ENCODE peak calls at places on chromosomes 7 and 10, in eight cellular contexts. L is colonic mucosa; S is A549; I is fibroblast of lung; Q is PC-3; N is CD8-positive, alpha-beta T cell; T is right cardiac atrium; D is lung. C is an unnamed sample.
A peak's percentile ranks its signal among the peaks of the same experiment; 100 is the strongest.

GRCh38 chr10:131435232-131435631 is 123.7 kb upstream of the TCERG1L start:
- DNase-seq in D (no peak), L (no peak), I (no peak), S (no peak), Q (no peak), N (no peak), T (no peak), C (no peak)

GRCh38 chr7:106448992-106449859 is 164.4 kb upstream of the NAMPT start:
- DNase-seq in I (no peak), N (no peak), Q (no peak), T (no peak), L (no peak), D (no peak), S (peak; percentile 91), C (no peak)

GRCh38 chr10:81884856-81885255 is 9.9 kb downstream of the NRG3 start:
- DNase-seq in L (no peak), I (no peak), D (no peak), T (no peak), S (no peak), N (no peak), Q (no peak), C (no peak)

GRCh38 chr7:80412842-80413241 is 99.0 kb downstream of the GNAT3 start:
- DNase-seq in I (peak; percentile 42), T (no peak), L (no peak), Q (peak; percentile 70), S (no peak), N (no peak), D (no peak), C (no peak)

GRCh38 chr7:81810448-81811155 is 40.8 kb upstream of the HGF start:
- DNase-seq in N (no peak), D (no peak), Q (no peak), S (no peak), T (no peak), L (no peak), I (no peak), C (no peak)

GRCh38 chr10:63200416-63200815 is 67.3 kb downstream of the NRBF2 start:
- DNase-seq in L (no peak), N (no peak), D (no peak), T (no peak), Q (no peak), I (no peak), S (no peak), C (no peak)

GRCh38 chr7:14047709-14048399 is 58.4 kb upstream of the ETV1 start:
- DNase-seq in N (no peak), D (no peak), S (no peak), I (no peak), T (no peak), L (no peak), Q (no peak), C (no peak)

GRCh38 chr10:79384773-79385391 is 37.6 kb downstream of the PPIF start:
- DNase-seq in N (no peak), I (no peak), L (peak; percentile 12), Q (no peak), T (no peak), S (no peak), D (peak; percentile 23), C (no peak)

GRCh38 chr10:10996966-10997620 is 20.6 kb upstream of the CELF2 start:
- DNase-seq in D (no peak), L (no peak), T (no peak), Q (no peak), S (no peak), N (no peak), I (no peak), C (no peak)

GRCh38 chr10:101166430-101166829 is 35.3 kb downstream of the TLX1 start:
- DNase-seq in T (no peak), Q (peak; percentile 44), I (no peak), S (no peak), D (no peak), L (no peak), N (no peak), C (no peak)

GRCh38 chr7:105674200-105675030 is 93.1 kb upstream of the EFCAB10 start:
- DNase-seq in S (no peak), T (no peak), N (no peak), I (no peak), L (no peak), D (no peak), Q (no peak), C (no peak)

GRCh38 chr10:102837230-102837721 is at the start of gene CYP17A1:
- DNase-seq in L (no peak), N (no peak), T (peak; percentile 50), D (peak; percentile 56), S (no peak), I (no peak), Q (no peak), C (no peak)

GRCh38 chr7:107232568-107233090 is 63.8 kb downstream of the HBP1 start:
- DNase-seq in S (no peak), I (peak; percentile 52), N (no peak), Q (peak; percentile 50), T (no peak), L (no peak), D (no peak), C (no peak)

GRCh38 chr10:53111529-53111928 is 338.9 kb upstream of the MBL2 start:
- DNase-seq in N (no peak), I (no peak), L (no peak), Q (peak; percentile 68), T (no peak), D (no peak), S (no peak), C (no peak)

DNA sequence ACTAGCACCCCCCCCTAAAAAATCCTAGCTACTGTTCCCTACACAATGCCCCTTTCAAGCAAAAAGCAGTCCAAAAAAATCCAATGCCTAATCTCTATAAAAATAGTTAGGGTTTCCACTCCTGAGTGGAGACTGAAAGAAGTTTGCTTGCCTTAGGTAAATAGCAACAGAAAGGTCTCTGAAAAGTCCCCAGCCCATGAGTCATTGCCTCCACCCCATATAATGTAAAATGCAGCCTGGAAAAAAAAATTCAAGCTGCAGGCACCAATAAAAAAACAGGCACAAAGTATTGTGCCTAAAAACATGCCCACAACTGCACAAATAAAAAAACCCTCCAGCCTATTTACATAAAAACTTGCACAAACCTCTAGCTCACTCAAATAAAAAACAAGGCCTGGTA is 47.5 kb downstream of the ZNF680 start:
- DNase-seq in T (no peak), I (no peak), D (no peak), L (no peak), S (no peak), N (no peak), Q (peak; percentile 8), C (no peak)
- H3K9me3 ChIP-seq in T (no peaks in the 10 kb centered on the region), I (no peaks in the 10 kb centered on the region), D (peaks cover 8% of the 10 kb centered on the region), L (peaks cover 8% of the 10 kb centered on the region), S (peaks cover 70% of the 10 kb centered on the region), N (peaks cover 23% of the 10 kb centered on the region), Q (peaks cover 41% of the 10 kb centered on the region), C (peaks cover 25% of the 10 kb centered on the region)

GRCh38 chr7:101843293-101844271 is 26.2 kb downstream of the CUX1 start:
- DNase-seq in T (no peak), N (no peak), D (no peak), S (no peak), I (no peak), Q (no peak), L (no peak), C (no peak)

GRCh38 chr7:101853684-101854083 is 36.3 kb downstream of the CUX1 start:
- DNase-seq in Q (no peak), I (no peak), L (no peak), T (no peak), S (no peak), N (no peak), D (no peak), C (no peak)

GRCh38 chr7:101846006-101846405 is 28.6 kb downstream of the CUX1 start:
- DNase-seq in I (no peak), L (no peak), D (no peak), Q (peak; percentile 37), S (no peak), T (no peak), N (no peak), C (no peak)

GRCh38 chr7:101846800-101847538 is 29.5 kb downstream of the CUX1 start:
- DNase-seq in L (no peak), D (no peak), T (no peak), I (no peak), N (no peak), Q (no peak), S (no peak), C (no peak)

DNA sequence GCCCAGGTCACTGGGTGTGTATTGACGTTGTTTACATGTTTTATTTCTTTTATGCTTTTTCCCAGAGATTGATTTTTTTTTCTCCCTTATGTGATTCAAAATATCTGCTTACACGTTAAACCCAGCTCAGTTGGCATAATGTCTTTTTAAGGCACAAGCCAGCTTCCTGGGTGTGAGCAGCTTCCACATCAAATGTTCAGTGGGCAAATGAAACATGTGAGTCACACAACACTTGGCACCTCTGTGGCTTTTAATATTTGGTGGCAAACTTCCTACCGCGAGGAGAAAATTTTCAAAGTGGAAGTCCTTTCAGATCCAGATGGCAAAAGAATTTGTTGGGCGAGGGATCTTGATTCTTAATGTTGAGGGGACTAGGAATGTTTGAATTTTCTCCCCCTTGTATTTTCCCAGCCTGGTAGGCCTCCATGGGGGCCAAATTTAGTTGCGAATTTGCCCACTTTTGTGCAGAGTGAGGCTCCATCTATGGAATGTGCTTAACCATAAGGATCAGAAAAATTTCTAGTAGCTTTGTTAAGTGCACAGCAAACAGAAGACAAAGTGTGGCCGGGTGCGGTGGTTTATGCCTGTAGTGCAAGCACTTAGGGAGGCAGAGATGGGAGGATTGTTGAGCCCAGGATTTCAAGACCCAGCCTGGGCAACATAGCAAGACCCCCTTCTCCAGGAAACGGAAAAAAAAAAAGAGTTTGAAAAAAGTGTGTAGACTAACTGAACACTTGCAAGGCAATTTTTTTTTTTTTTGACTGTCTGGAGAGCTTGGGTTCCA is 30.9 kb downstream of the CUX1 start:
- DNase-seq in N (no peak), S (no peak), Q (peak; percentile 43), D (peak; percentile 64), I (no peak), T (no peak), L (no peak), C (no peak)
- H3K9me3 ChIP-seq in N (peaks cover 4% of the 10 kb centered on the region), S (peaks cover 46% of the 10 kb centered on the region), Q (no peaks in the 10 kb centered on the region), D (peaks cover 3% of the 10 kb centered on the region), I (no peaks in the 10 kb centered on the region), T (no peaks in the 10 kb centered on the region), L (peaks cover 5% of the 10 kb centered on the region), C (peaks cover 7% of the 10 kb centered on the region)

GRCh38 chr10:43619368-43619767 is 13.1 kb downstream of the ZNF485 start:
- DNase-seq in N (no peak), D (no peak), I (no peak), S (no peak), L (no peak), T (no peak), Q (no peak), C (no peak)
- H3K9me3 ChIP-seq in N (peaks cover 15% of the 10 kb centered on the region), D (peaks cover 14% of the 10 kb centered on the region), I (no peaks in the 10 kb centered on the region), S (peaks cover 80% of the 10 kb centered on the region), L (no peaks in the 10 kb centered on the region), T (peaks cover 7% of the 10 kb centered on the region), Q (peaks cover 50% of the 10 kb centered on the region), C (peaks cover 14% of the 10 kb centered on the region)

DNA sequence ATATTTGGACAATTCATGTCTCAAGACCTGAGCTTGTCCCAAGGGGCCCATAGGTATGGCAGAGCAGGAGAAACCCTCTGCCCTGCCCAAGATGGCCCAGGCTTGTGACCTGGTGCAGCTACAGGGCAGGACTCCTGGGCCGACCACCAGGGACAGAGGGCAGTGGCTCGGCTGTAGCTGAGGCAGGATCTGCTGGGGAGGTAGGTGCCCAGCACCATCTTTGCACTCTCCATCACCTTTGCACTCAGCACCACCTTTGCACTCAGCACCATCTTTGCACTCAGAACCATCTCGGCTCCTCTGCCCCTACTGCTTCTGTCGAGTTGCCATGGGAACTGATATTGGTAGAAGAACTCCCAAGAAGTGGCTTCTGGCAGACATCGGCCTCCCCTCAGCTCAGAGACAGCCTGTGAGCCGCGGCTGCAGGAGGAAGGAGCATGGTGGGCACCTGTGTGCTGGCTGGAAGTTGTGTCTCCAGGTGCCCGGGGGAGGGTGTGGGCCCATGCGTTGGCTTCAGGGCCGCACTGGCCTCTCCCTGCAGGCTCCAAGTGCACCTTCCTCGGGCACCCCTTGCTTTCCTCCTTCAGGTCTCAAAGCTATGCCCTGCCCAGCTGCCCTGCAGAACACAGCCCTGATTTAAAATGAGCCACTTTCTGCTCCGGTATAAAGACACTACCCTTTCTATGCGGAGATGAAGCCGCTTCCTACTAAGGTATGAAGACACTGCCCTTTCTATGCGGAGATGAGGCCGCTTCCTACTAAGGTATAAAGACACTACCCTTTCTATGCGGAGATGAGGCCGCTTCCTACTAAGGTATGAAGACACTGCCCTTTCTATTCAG is 514.5 kb downstream of the PTPRN2 start:
- DNase-seq in T (no peak), Q (no peak), I (no peak), L (no peak), S (no peak), N (no peak), D (no peak), C (no peak)
- H3K9me3 ChIP-seq in T (no peaks in the 10 kb centered on the region), Q (no peaks in the 10 kb centered on the region), I (no peaks in the 10 kb centered on the region), L (no peaks in the 10 kb centered on the region), S (peaks cover 3% of the 10 kb centered on the region), N (no peaks in the 10 kb centered on the region), D (peaks cover 4% of the 10 kb centered on the region), C (no peaks in the 10 kb centered on the region)